ENCODE peak calls at places on chromosomes 13 and 19, in seven cellular contexts. Y is tibial nerve, H is pancreas, W is dorsolateral prefrontal cortex, F is fibroblast of lung, X is psoas muscle, K is upper lobe of right lung. D is an unnamed sample. For H3K27me3, the result is how much of the 10 kb centered on the place peaks cover.

GRCh38 chr13:94710881-94711560 is 1.3 kb downstream of the SOX21 start:
- DNase-seq in X (no peak), H (no peak), Y (no peak), K (peak), F (no peak), W (no peak), D (no peak)

GRCh38 chr19:18439025-18439909 is 1.3 kb upstream of the ISYNA1 start:
- DNase-seq in H (no peak), F (peak), W (no peak), X (no peak), K (no peak), Y (no peak), D (no peak)

GRCh38 chr19:38556521-38557174 is 61.1 kb downstream of the MAP4K1 start:
- DNase-seq in F (no peak), H (no peak), X (peak), Y (no peak), W (no peak), K (no peak), D (no peak)

GRCh38 chr19:1027020-1027952 is 878 bp downstream of the CNN2 start:
- DNase-seq in K (no peak), H (peak), W (no peak), F (no peak), Y (no peak), X (peak), D (no peak)

GRCh38 chr13:23654111-23655110 is 84.2 kb downstream of the TNFRSF19 start:
- DNase-seq in W (no peak), H (no peak), F (peak), X (peak), K (no peak), Y (no peak), D (peak)

GRCh38 chr13:40878321-40878720 is 88.9 kb downstream of the SLC25A15 start:
- DNase-seq in X (no peak), F (peak), K (no peak), Y (no peak), W (no peak), H (no peak), D (peak)

GRCh38 chr13:73440296-73440895 is 381.6 kb downstream of the KLF5 start:
- DNase-seq in W (no peak), K (no peak), Y (no peak), X (no peak), H (no peak), F (no peak), D (no peak)

GRCh38 chr13:97324115-97324514 is 102.0 kb downstream of the MBNL2 start:
- DNase-seq in H (no peak), F (no peak), K (no peak), Y (no peak), W (no peak), X (no peak), D (no peak)

GRCh38 chr13:96020941-96021340 is 32.3 kb downstream of the UGGT2 start:
- DNase-seq in X (no peak), F (no peak), W (no peak), K (no peak), Y (no peak), H (peak), D (no peak)

GRCh38 chr19:15022752-15023151 is 26.5 kb upstream of the CASP14 start:
- DNase-seq in Y (no peak), F (no peak), W (no peak), H (peak), X (no peak), K (no peak), D (no peak)

GRCh38 chr19:39223703-39224279 is 19.7 kb upstream of the SYCN start:
- DNase-seq in F (peak), H (no peak), Y (no peak), W (no peak), K (no peak), X (no peak), D (no peak)

GRCh38 chr13:113621046-113621445 is 36.5 kb downstream of the TFDP1 start:
- DNase-seq in W (no peak), K (no peak), H (no peak), Y (no peak), F (no peak), X (peak), D (no peak)

GRCh38 chr13:33139186-33139585 is 123.0 kb downstream of the KL start:
- DNase-seq in W (no peak), X (peak), K (no peak), Y (peak), H (no peak), F (no peak), D (no peak)

GRCh38 chr19:3621689-3622088 is 4.9 kb downstream of the CACTIN start:
- DNase-seq in Y (no peak), W (no peak), X (no peak), F (no peak), K (no peak), H (no peak), D (no peak)

GRCh38 chr13:79227418-79227817 is 178.6 kb downstream of the RBM26 start:
- DNase-seq in X (no peak), K (no peak), W (no peak), F (no peak), Y (no peak), H (no peak), D (no peak)

GRCh38 chr19:33157906-33158305 is 26.0 kb downstream of the WDR88 start:
- DNase-seq in K (no peak), W (no peak), H (no peak), Y (no peak), X (no peak), F (no peak), D (no peak)

GRCh38 chr13:39913928-39914327 is 258.5 kb downstream of the COG6 start:
- DNase-seq in Y (peak), X (no peak), K (no peak), F (no peak), H (no peak), W (no peak), D (no peak)

GRCh38 chr19:47021536-47022139 is 2.0 kb downstream of the NPAS1 start:
- DNase-seq in X (no peak), W (no peak), F (peak), K (no peak), Y (no peak), H (no peak), D (no peak)

GRCh38 chr19:47022140-47022536 is 2.5 kb downstream of the NPAS1 start:
- DNase-seq in H (no peak), Y (no peak), F (no peak), X (no peak), W (no peak), K (no peak), D (no peak)

GRCh38 chr19:47019431-47020041 is at the start of gene NPAS1:
- DNase-seq in X (no peak), W (no peak), F (no peak), H (no peak), K (no peak), Y (no peak), D (no peak)

GRCh38 chr19:47020132-47020805 is 632 bp downstream of the NPAS1 start:
- DNase-seq in Y (no peak), W (no peak), H (no peak), X (no peak), F (no peak), K (no peak), D (no peak)

GRCh38 chr19:47020992-47021496 is 1.4 kb downstream of the NPAS1 start:
- DNase-seq in W (no peak), H (no peak), Y (no peak), K (no peak), X (no peak), F (no peak), D (no peak)
- H3K27me3 ChIP-seq in W (under half), H (under half), Y (under half), K (half or more), X (under half), F (under half), D (half or more)

GRCh38 chr19:13005861-13006370 is 10.6 kb downstream of the NFIX start:
- DNase-seq in H (no peak), W (no peak), Y (no peak), X (no peak), K (no peak), F (no peak), D (no peak)
- TF ChIP-seq CTCF in H (no peak), W (no peak), Y (no peak), X (no peak), K (no peak), F (no peak), D (no peak)

GRCh38 chr19:9667898-9668297 is 7.0 kb downstream of the ZNF562 start:
- DNase-seq in H (no peak), Y (no peak), K (no peak), W (no peak), X (no peak), F (no peak), D (no peak)

GRCh38 chr19:9671654-9672053 is 3.2 kb downstream of the ZNF562 start:
- DNase-seq in W (no peak), Y (no peak), F (no peak), H (no peak), K (no peak), X (no peak), D (no peak)

GRCh38 chr19:9672893-9673292 is 2.0 kb downstream of the ZNF562 start:
- DNase-seq in W (no peak), K (no peak), F (no peak), H (no peak), Y (no peak), X (no peak), D (no peak)

GRCh38 chr19:9673912-9674668 is 810 bp downstream of the ZNF562 start:
- DNase-seq in X (no peak), K (no peak), F (peak), W (no peak), H (no peak), Y (no peak), D (no peak)

DNA sequence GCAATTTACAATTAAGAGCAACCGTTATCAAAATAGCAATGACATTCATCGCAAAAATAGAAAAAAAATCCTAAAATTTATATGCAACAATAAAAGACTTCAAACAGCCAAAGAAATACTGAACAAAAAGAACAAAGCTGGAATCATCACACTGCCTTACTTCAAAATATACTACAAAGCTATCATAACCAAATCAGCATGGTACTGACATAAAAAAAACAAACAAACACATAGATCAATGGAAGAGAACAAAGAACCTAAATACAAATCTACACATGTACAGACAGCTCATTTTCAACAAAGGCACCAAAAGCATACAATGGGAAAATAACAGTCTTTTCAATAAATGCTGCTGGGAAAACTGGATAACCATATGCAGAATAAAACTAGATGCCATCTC is 6.4 kb downstream of the ZNF562 start:
- DNase-seq in F (no peak), W (no peak), Y (no peak), K (no peak), H (no peak), X (no peak), D (no peak)
- H3K4me3 ChIP-seq in F (no peak), W (no peak), Y (no peak), K (no peak), H (no peak), X (no peak), D (no peak)

GRCh38 chr13:109415057-109415456 is 371.3 kb downstream of the IRS2 start:
- DNase-seq in H (no peak), W (no peak), F (no peak), K (no peak), Y (no peak), X (no peak), D (no peak)
- H3K27me3 ChIP-seq in H (under half), W (under half), F (under half), K (under half), Y (under half), X (under half), D (under half)

GRCh38 chr13:75687145-75687763 is 51.1 kb downstream of the LMO7 start:
- DNase-seq in H (no peak), K (no peak), F (peak), W (no peak), Y (no peak), X (no peak), D (no peak)
- TF ChIP-seq CTCF in H (peak), K (peak), F (peak), W (peak), Y (peak), X (peak), D (peak)

GRCh38 chr13:110561335-110562033 is at the start of gene RAB20:
- DNase-seq in X (peak), H (peak), Y (peak), K (peak), F (peak), W (peak), D (peak)

GRCh38 chr13:110564472-110564985 is 3.0 kb upstream of the RAB20 start:
- DNase-seq in F (no peak), W (no peak), H (no peak), K (peak), X (no peak), Y (no peak), D (no peak)

GRCh38 chr13:110560606-110561334 is 752 bp downstream of the RAB20 start:
- DNase-seq in X (no peak), K (no peak), Y (no peak), H (peak), F (no peak), W (no peak), D (no peak)

GRCh38 chr13:110563463-110563774 is 1.9 kb upstream of the RAB20 start:
- DNase-seq in H (no peak), W (no peak), K (peak), Y (no peak), F (no peak), X (no peak), D (no peak)

DNA sequence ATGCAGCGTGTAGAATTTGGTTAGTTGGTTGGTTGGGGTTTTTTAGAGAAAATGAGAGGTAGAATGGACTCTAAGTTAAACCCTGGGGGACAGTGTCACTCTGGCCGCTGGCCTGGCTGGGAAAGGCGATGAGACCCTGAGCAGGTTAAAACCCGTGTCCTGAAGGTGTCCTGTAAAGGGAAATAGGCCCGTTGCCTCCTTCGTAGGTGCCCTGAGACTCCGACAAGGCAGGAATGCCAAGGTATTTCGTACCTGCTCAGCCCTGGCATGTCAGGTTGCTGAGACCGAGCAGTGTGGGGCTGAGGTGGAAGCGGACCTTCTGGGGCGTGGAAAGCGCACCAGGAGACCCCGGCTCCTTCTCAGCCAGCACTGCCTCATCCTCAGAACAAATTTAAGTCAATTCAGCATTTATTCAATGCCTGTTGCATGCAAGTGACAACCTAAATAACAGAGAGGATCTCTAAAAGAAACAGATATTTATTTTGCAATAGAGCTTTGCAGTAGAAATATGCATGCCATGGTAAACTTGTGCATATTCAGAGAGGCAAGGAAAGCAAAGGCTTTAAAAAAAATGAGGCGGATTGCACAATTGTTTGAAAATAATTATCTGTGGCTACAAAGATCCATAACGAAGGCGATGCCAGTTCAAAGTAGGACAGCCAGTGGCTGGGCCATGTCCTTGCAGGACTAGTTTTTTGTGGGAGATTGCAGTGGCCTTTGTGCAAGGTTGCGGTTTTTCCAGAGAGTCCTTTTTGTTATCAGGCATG is 1.4 kb upstream of the RAB20 start:
- DNase-seq in H (no peak), K (peak), F (no peak), Y (no peak), W (no peak), X (no peak), D (no peak)
- H3K4me3 ChIP-seq in H (peak), K (peak), F (peak), Y (peak), W (no peak), X (peak), D (no peak)

GRCh38 chr13:27919934-27920676 is at the start of gene PDX1:
- DNase-seq in X (no peak), W (no peak), K (no peak), F (no peak), H (peak), Y (no peak), D (no peak)
- H3K27me3 ChIP-seq in X (half or more), W (half or more), K (half or more), F (half or more), H (under half), Y (under half), D (half or more)